ENCODE peak calls at places on chromosomes 12 and 14, in six cellular contexts. A, D, R, C, B and K are unnamed samples.

GRCh38 chr14:105465209-105466031 is 9.2 kb upstream of the CRIP2 start:
- DNase-seq in C (no peak), A (no peak), B (no peak), D (no peak), R (peak), K (no peak)

GRCh38 chr12:91778091-91778819 is 367.4 kb downstream of the BTG1 start:
- DNase-seq in D (no peak), C (peak), B (no peak), R (peak), A (peak), K (no peak)

GRCh38 chr12:125861299-125862281 is 796.4 kb downstream of the AACS start:
- DNase-seq in D (no peak), R (no peak), B (no peak), A (no peak), C (peak), K (no peak)

GRCh38 chr14:30796707-30797106 is 77.7 kb upstream of the COCH start:
- DNase-seq in C (no peak), D (no peak), R (no peak), A (no peak), B (no peak), K (no peak)

GRCh38 chr14:61460853-61461611 is 139.7 kb downstream of the PRKCH start:
- DNase-seq in R (no peak), A (no peak), D (no peak), C (peak), B (peak), K (no peak)

GRCh38 chr12:27927347-27927746 is 45.2 kb downstream of the PTHLH start:
- DNase-seq in R (no peak), D (no peak), A (no peak), C (no peak), B (no peak), K (no peak)

GRCh38 chr14:58428011-58428807 is 690 bp downstream of the KIAA0586 start:
- DNase-seq in D (no peak), B (peak), C (peak), A (peak), R (peak), K (no peak)

GRCh38 chr12:53173085-53173715 is 7.3 kb upstream of the ZNF740 start:
- DNase-seq in C (no peak), B (no peak), R (no peak), D (peak), A (no peak), K (no peak)

GRCh38 chr14:56532546-56532945 is 47.1 kb upstream of the TMEM260 start:
- DNase-seq in A (no peak), B (no peak), D (no peak), C (no peak), R (no peak), K (no peak)

GRCh38 chr12:53101931-53102781 is 1.1 kb upstream of the SOAT2 start:
- DNase-seq in A (no peak), B (no peak), C (no peak), R (no peak), D (no peak), K (no peak)

GRCh38 chr12:9732966-9733461 is at the start of gene CLECL1:
- DNase-seq in C (peak), D (no peak), A (peak), R (no peak), B (no peak), K (no peak)